ENCODE peak calls at places on chromosomes 6 and 20, in six cellular contexts. J is MM.1S, C is PC-3, U is SK-N-SH, V is neural progenitor cell, S is GM23338. Z is an unnamed sample.

GRCh38 chr6:141677598-141678211 is 455.0 kb upstream of the GJE1 start:
- DNase-seq in V (peak; percentile 56), C (peak; percentile 63), U (peak; percentile 4), J (peak; percentile 42), S (peak; percentile 73), Z (peak; percentile 61)

GRCh38 chr6:11251553-11252358 is 19.3 kb upstream of the NEDD9 start:
- DNase-seq in J (no peak), V (no peak), U (peak; percentile 47), S (no peak), C (peak; percentile 86), Z (peak; percentile 79)

GRCh38 chr6:82843291-82843885 is 222.3 kb downstream of the UBE3D start:
- DNase-seq in V (no peak), S (no peak), U (no peak), J (no peak), C (no peak), Z (peak; percentile 34)

GRCh38 chr20:52783769-52784168 is 188.4 kb upstream of the TSHZ2 start:
- DNase-seq in S (peak; percentile 81), C (no peak), U (no peak), J (no peak), V (peak; percentile 39), Z (peak; percentile 8)

GRCh38 chr6:32972353-32973143 is 4.2 kb downstream of the BRD2 start:
- DNase-seq in S (peak; percentile 35), U (peak; percentile 78), C (no peak), J (peak; percentile 42), V (peak; percentile 70), Z (peak; percentile 57)

GRCh38 chr6:155328539-155329459 is 14.5 kb upstream of the TFB1M start:
- DNase-seq in V (no peak), S (no peak), J (no peak), U (no peak), C (peak; percentile 15), Z (peak; percentile 13)

GRCh38 chr6:137076277-137077068 is 31.7 kb upstream of the IL20RA start:
- DNase-seq in S (peak; percentile 90), J (peak; percentile 74), C (peak; percentile 80), V (peak; percentile 78), U (peak; percentile 65), Z (peak; percentile 82)

GRCh38 chr20:22689246-22689645 is 104.9 kb upstream of the FOXA2 start:
- DNase-seq in J (no peak), S (no peak), U (no peak), V (no peak), C (no peak), Z (no peak)

GRCh38 chr6:81876977-81877376 is 124.5 kb upstream of the TENT5A start:
- DNase-seq in J (no peak), V (no peak), S (no peak), U (no peak), C (peak; percentile 52), Z (peak; percentile 60)

GRCh38 chr20:38238834-38239233 is 21.7 kb downstream of the KIAA1755 start:
- DNase-seq in S (no peak), C (no peak), V (no peak), U (no peak), J (no peak), Z (no peak)

GRCh38 chr20:47244451-47244850 is 112.0 kb downstream of the ZMYND8 start:
- DNase-seq in S (no peak), U (no peak), J (no peak), V (no peak), C (no peak), Z (no peak)

GRCh38 chr6:159797554-159797953 is 2.5 kb upstream of the PNLDC1 start:
- DNase-seq in V (no peak), C (no peak), U (no peak), J (no peak), S (no peak), Z (no peak)

GRCh38 chr20:29079769-29080690 is 2177.4 kb upstream of the DEFB115 start:
- DNase-seq in U (peak; percentile 87), J (peak; percentile 76), V (no peak), C (no peak), S (no peak), Z (peak; percentile 50)

GRCh38 chr6:166405416-166405815 is 22.7 kb upstream of the MPC1 start:
- DNase-seq in V (no peak), C (no peak), J (no peak), S (no peak), U (no peak), Z (no peak)

GRCh38 chr6:88499845-88500699 is 333.9 kb upstream of the CNR1 start:
- DNase-seq in J (no peak), U (no peak), S (no peak), V (no peak), C (no peak), Z (no peak)

GRCh38 chr6:151482290-151482689 is 11.5 kb upstream of the CCDC170 start:
- DNase-seq in J (no peak), S (no peak), U (no peak), C (no peak), V (no peak), Z (peak; percentile 53)

GRCh38 chr6:51266569-51266968 is 447.9 kb downstream of the TFAP2B start:
- DNase-seq in V (no peak), J (no peak), S (no peak), U (no peak), C (no peak), Z (no peak)

GRCh38 chr20:14406495-14406894 is 69.1 kb upstream of the FLRT3 start:
- DNase-seq in S (no peak), J (peak; percentile 35), V (no peak), C (peak; percentile 94), U (no peak), Z (peak; percentile 43)

GRCh38 chr20:51995038-51995437 is 192.7 kb upstream of the SALL4 start:
- DNase-seq in S (no peak), U (no peak), J (no peak), C (no peak), V (no peak), Z (no peak)

GRCh38 chr6:2596222-2596621 is 154.5 kb downstream of the MYLK4 start:
- DNase-seq in J (no peak), C (no peak), V (peak; percentile 54), U (peak; percentile 55), S (peak; percentile 71), Z (no peak)

GRCh38 chr6:36836091-36836770 is 3.0 kb downstream of the CPNE5 start:
- DNase-seq in S (no peak), U (no peak), V (no peak), J (no peak), C (no peak), Z (no peak)

GRCh38 chr20:64101731-64102621 is 5.4 kb downstream of the NPBWR2 start:
- DNase-seq in C (peak; percentile 59), J (peak; percentile 38), V (peak; percentile 86), U (peak; percentile 94), S (peak; percentile 87), Z (peak; percentile 39)

GRCh38 chr20:5731753-5732366 is 18.3 kb upstream of the SHLD1 start:
- DNase-seq in J (no peak), V (no peak), S (no peak), C (no peak), U (no peak), Z (no peak)

GRCh38 chr6:11710968-11711643 is 67.5 kb downstream of the ADTRP start:
- DNase-seq in U (no peak), V (no peak), C (no peak), S (no peak), J (no peak), Z (no peak)

GRCh38 chr20:17704589-17705317 is 5.0 kb downstream of the BANF2 start:
- DNase-seq in S (no peak), U (no peak), V (no peak), J (no peak), C (no peak), Z (no peak)

GRCh38 chr6:40308533-40309306 is 278.4 kb downstream of the LRFN2 start:
- DNase-seq in J (peak; percentile 42), U (peak; percentile 82), S (peak; percentile 92), C (peak; percentile 57), V (peak; percentile 89), Z (peak; percentile 42)

GRCh38 chr20:46057856-46058655 is 29.0 kb downstream of the SLC12A5 start:
- DNase-seq in V (peak; percentile 80), J (no peak), U (no peak), S (peak; percentile 93), C (no peak), Z (peak; percentile 76)

GRCh38 chr6:161257778-161258457 is 15.9 kb downstream of the AGPAT4 start:
- DNase-seq in S (no peak), U (no peak), C (peak; percentile 88), V (no peak), J (no peak), Z (peak; percentile 97)

GRCh38 chr6:4069199-4069598 is 9.7 kb downstream of the FAM217A start:
- DNase-seq in C (no peak), V (no peak), U (no peak), J (no peak), S (no peak), Z (no peak)

GRCh38 chr6:28408076-28408802 is 8.7 kb upstream of the ZSCAN12 start:
- DNase-seq in S (no peak), J (no peak), U (no peak), V (no peak), C (no peak), Z (peak; percentile 9)

GRCh38 chr20:34246126-34246626 is 5.0 kb downstream of the ASIP start:
- DNase-seq in S (no peak), V (no peak), U (no peak), C (no peak), J (no peak), Z (no peak)

DNA sequence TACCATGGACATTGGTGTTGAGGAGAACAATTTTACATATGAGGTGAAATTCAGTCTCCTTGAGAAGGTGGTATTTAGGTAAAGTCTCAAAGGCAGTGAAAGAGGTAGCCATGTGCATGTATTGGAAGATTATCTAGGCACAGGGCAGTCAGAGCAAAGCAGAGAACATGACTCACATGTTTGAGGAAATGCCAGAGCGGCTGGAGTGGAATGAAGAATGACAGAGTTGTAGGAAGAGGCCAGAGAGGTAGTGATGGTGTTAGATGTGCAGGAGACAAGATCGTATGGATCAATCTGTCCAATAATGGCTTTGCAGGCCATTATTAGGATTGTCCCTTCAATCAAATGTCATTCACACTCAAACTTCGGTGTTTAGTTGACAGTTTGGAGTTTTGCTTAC is 449.4 kb upstream of the PTCHD4 start:
- DNase-seq in S (no peak), C (peak; percentile 71), U (no peak), J (no peak), V (no peak), Z (peak; percentile 10)
- TF ChIP-seq EZH2phosphoT487 in S (no peak), C (no peak), U (no peak), J (no peak), V (no peak), Z (no peak)

DNA sequence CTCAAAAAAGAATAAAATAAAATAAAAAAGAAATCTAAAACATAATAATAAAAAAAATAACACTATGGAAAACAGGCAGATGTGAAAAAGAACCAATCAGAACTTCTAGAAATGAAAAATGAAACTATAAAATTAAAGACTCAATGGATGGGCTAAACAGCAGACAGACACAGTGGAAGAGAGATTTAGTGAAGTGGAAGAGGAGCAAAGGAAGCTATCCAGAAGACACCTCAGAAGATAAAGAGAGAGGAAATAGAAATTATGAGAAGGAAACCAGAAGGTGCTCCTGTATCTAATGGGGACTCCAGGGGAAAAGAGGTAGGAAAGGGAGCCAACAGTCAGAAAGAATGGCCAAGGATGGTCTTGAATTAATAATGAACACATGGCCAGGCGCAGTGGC is 18.5 kb downstream of the LAMA5 start:
- DNase-seq in U (no peak), S (no peak), J (no peak), C (no peak), V (no peak), Z (no peak)
- H3F3A ChIP-seq in U (no peaks in the 10 kb centered on the region), S (peaks cover 24% of the 10 kb centered on the region), J (no peaks in the 10 kb centered on the region), C (peaks cover 8% of the 10 kb centered on the region), V (no peaks in the 10 kb centered on the region), Z (no peaks in the 10 kb centered on the region)

GRCh38 chr6:133892444-133893323 is 3.8 kb downstream of the TCF21 start:
- DNase-seq in U (peak; percentile 75), J (no peak), S (peak; percentile 59), C (no peak), V (peak; percentile 72), Z (no peak)
- H3K4me3 ChIP-seq in U (no peak overlapping the region), J (no peak overlapping the region), S (peak overlapping the region; percentile 50), C (peak overlapping the region; percentile 53), V (peak overlapping the region; percentile 31), Z (no peak overlapping the region)

GRCh38 chr6:142902636-142903053 is 42.3 kb downstream of the HIVEP2 start:
- DNase-seq in S (no peak), U (peak; percentile 19), C (peak; percentile 92), J (no peak), V (no peak), Z (peak; percentile 94)
- TF ChIP-seq EZH2phosphoT487 in S (no peak), U (no peak), C (no peak), J (no peak), V (no peak), Z (no peak)

Z was measured in GM23248.